ENCODE peak calls at places on chromosomes 5 and 9, in ten cellular contexts. E is H54; U is D341Med; G is colonic mucosa; A is A172; T is heart right ventricle; V is stimulated activated CD4-positive, alpha-beta T cell treated with anti-CD3 and anti-CD28 coated beads, Interleukin-2, amount 100 ng/mL, for 4 hours; R is activated CD8-positive, alpha-beta memory T cell treated with anti-CD3 and anti-CD28 coated beads, Interleukin-2, amount 10 ng/mL, durations not matched to agents 7 days and 5 days; Q is ureter; H is Kasumi-1. X is an unnamed sample.

GRCh38 chr9:98899399-98900056 is 44.2 kb upstream of the COL15A1 start:
- DNase-seq in E (no peak), U (no peak), G (no peak), A (peak; percentile 83), T (no peak), V (no peak), R (no peak), Q (no peak), H (peak; percentile 72), X (no peak)

GRCh38 chr5:51385214-51385613 is 2.0 kb downstream of the ISL1 start:
- DNase-seq in E (no peak), U (no peak), G (no peak), A (no peak), T (no peak), V (no peak), R (no peak), Q (no peak), H (no peak), X (no peak)

GRCh38 chr5:138662599-138662998 is 87.4 kb upstream of the HSPA9 start:
- DNase-seq in E (no peak), U (no peak), G (no peak), A (peak; percentile 37), T (no peak), V (no peak), R (peak; percentile 54), Q (no peak), H (peak; percentile 52), X (no peak)

GRCh38 chr5:1017691-1018455 is 9.3 kb downstream of the NKD2 start:
- DNase-seq in E (no peak), U (no peak), G (no peak), A (no peak), T (no peak), V (no peak), R (no peak), Q (no peak), H (no peak), X (no peak)

GRCh38 chr5:84637662-84638375 is 253.1 kb upstream of the EDIL3 start:
- DNase-seq in E (no peak), U (no peak), G (no peak), A (no peak), T (no peak), V (no peak), R (no peak), Q (no peak), H (no peak), X (no peak)

GRCh38 chr9:107847977-107848376 is 358.4 kb upstream of the KLF4 start:
- DNase-seq in E (peak; percentile 26), U (no peak), G (no peak), A (peak; percentile 22), T (no peak), V (no peak), R (no peak), Q (no peak), H (no peak), X (no peak)

GRCh38 chr5:143078971-143079370 is 308.8 kb downstream of the ARHGAP26 start:
- DNase-seq in E (no peak), U (no peak), G (no peak), A (no peak), T (no peak), V (no peak), R (no peak), Q (no peak), H (no peak), X (no peak)

GRCh38 chr5:133119233-133119711 is 67.5 kb downstream of the HSPA4 start:
- DNase-seq in E (no peak), U (no peak), G (no peak), A (no peak), T (no peak), V (no peak), R (peak; percentile 14), Q (no peak), H (no peak), X (no peak)

X was measured in T-cell.